ENCODE peak calls at places on chromosomes 3 and 15, in six cellular contexts. W is mesenchymal stem cell, C is coronary artery, G is mucosa of descending colon, S is lung, X is bronchial epithelial cell. B is an unnamed sample.

GRCh38 chr3:37223084-37223975 is 48.9 kb upstream of the LRRFIP2 start:
- DNase-seq in S (no peak), W (peak; percentile 35), G (no peak), C (no peak), X (no peak), B (peak; percentile 89)

GRCh38 chr3:139888561-139889140 is 46.3 kb upstream of the CLSTN2 start:
- DNase-seq in G (no peak), C (no peak), W (no peak), X (no peak), S (no peak), B (no peak)

GRCh38 chr15:65666257-65666656 is 44.5 kb downstream of the SLC24A1 start:
- DNase-seq in W (peak; percentile 76), X (peak; percentile 60), G (no peak), C (no peak), S (no peak), B (no peak)

GRCh38 chr3:177646749-177647148 is 449.5 kb upstream of the TBL1XR1 start:
- DNase-seq in S (no peak), X (no peak), C (no peak), W (no peak), G (peak; percentile 26), B (peak; percentile 54)

GRCh38 chr15:68231102-68231818 is 1.7 kb upstream of the CLN6 start:
- DNase-seq in S (no peak), W (no peak), X (no peak), C (no peak), G (peak; percentile 13), B (no peak)

GRCh38 chr3:16433701-16434151 is 79.8 kb downstream of the RFTN1 start:
- DNase-seq in C (no peak), X (no peak), W (no peak), S (no peak), G (no peak), B (no peak)

GRCh38 chr3:121690777-121691405 is 30.2 kb upstream of the HCLS1 start:
- DNase-seq in W (no peak), X (no peak), G (no peak), C (no peak), S (no peak), B (no peak)

GRCh38 chr3:53721187-53721946 is 124.9 kb downstream of the CHDH start:
- DNase-seq in S (no peak), W (no peak), C (no peak), X (peak; percentile 34), G (no peak), B (no peak)

GRCh38 chr3:16589867-16590624 is 15.2 kb downstream of the DAZL start:
- DNase-seq in C (no peak), S (no peak), G (no peak), W (no peak), X (no peak), B (no peak)

GRCh38 chr15:22227961-22228762 is 147.8 kb downstream of the OR4M2 start:
- DNase-seq in C (no peak), G (no peak), X (no peak), S (no peak), W (no peak), B (no peak)

GRCh38 chr15:73936181-73936580 is 9.9 kb downstream of the LOXL1 start:
- DNase-seq in S (no peak), C (no peak), X (peak; percentile 77), W (peak; percentile 72), G (no peak), B (no peak)

GRCh38 chr15:52466134-52466701 is 62.5 kb downstream of the MYO5A start:
- DNase-seq in C (no peak), S (no peak), W (no peak), G (peak; percentile 61), X (no peak), B (no peak)

GRCh38 chr15:96337991-96338771 is 7.7 kb downstream of the NR2F2 start:
- DNase-seq in G (no peak), S (no peak), W (peak; percentile 16), C (no peak), X (no peak), B (no peak)

GRCh38 chr3:139975592-139976360 is 40.8 kb downstream of the CLSTN2 start:
- DNase-seq in X (no peak), W (no peak), G (no peak), C (no peak), S (no peak), B (no peak)

GRCh38 chr15:85750807-85751730 is 43.7 kb downstream of the KLHL25 start:
- DNase-seq in G (no peak), X (no peak), W (no peak), C (peak; percentile 77), S (no peak), B (no peak)

GRCh38 chr15:85307687-85308045 is 72.7 kb upstream of the AKAP13 start:
- DNase-seq in W (no peak), X (peak; percentile 9), G (no peak), S (no peak), C (no peak), B (no peak)

GRCh38 chr3:108430540-108430939 is 79.9 kb downstream of the MYH15 start:
- DNase-seq in C (no peak), G (no peak), X (peak; percentile 42), S (no peak), W (no peak), B (no peak)

GRCh38 chr15:52448010-52448890 is 80.4 kb downstream of the MYO5A start:
- DNase-seq in X (no peak), G (no peak), W (no peak), C (no peak), S (no peak), B (no peak)

GRCh38 chr3:137792633-137793271 is 28.6 kb downstream of the SOX14 start:
- DNase-seq in G (peak; percentile 10), W (no peak), C (no peak), S (no peak), X (peak; percentile 27), B (peak; percentile 12)

GRCh38 chr3:146550743-146551510 is 6.5 kb upstream of the PLSCR1 start:
- DNase-seq in C (no peak), G (no peak), S (no peak), W (peak; percentile 88), X (peak; percentile 85), B (no peak)

GRCh38 chr15:77024273-77025065 is 29.5 kb downstream of the PSTPIP1 start:
- DNase-seq in W (peak; percentile 45), S (peak; percentile 65), X (peak; percentile 10), G (peak; percentile 83), C (no peak), B (peak; percentile 26)

GRCh38 chr3:191330309-191330712 is at the start of gene UTS2B:
- DNase-seq in S (no peak), W (peak; percentile 94), G (no peak), C (no peak), X (peak; percentile 73), B (no peak)

GRCh38 chr3:36591959-36592358 is 172.4 kb downstream of the DCLK3 start:
- DNase-seq in W (no peak), X (peak; percentile 42), S (no peak), C (no peak), G (no peak), B (no peak)

GRCh38 chr3:97010881-97011657 is 196.7 kb downstream of the EPHA6 start:
- DNase-seq in S (no peak), W (no peak), X (no peak), G (no peak), C (no peak), B (no peak)

GRCh38 chr15:33119865-33120264 is 74.6 kb downstream of the FMN1 start:
- DNase-seq in X (no peak), S (no peak), W (no peak), G (no peak), C (no peak), B (no peak)

GRCh38 chr3:28240440-28240839 is 979 bp upstream of the CMC1 start:
- DNase-seq in C (no peak), G (no peak), X (no peak), S (no peak), W (no peak), B (no peak)

GRCh38 chr15:70855764-70856163 is 1.8 kb upstream of the LARP6 start:
- DNase-seq in G (no peak), W (no peak), X (no peak), S (no peak), C (no peak), B (no peak)

GRCh38 chr15:41798607-41799487 is 24.6 kb downstream of the MAPKBP1 start:
- DNase-seq in S (no peak), G (no peak), W (no peak), X (no peak), C (no peak), B (no peak)
- H3K4me3 ChIP-seq in S (no peak overlapping the region), G (no peak overlapping the region), W (no peak overlapping the region), X (no peak overlapping the region), C (no peak overlapping the region), B (no peak overlapping the region)

GRCh38 chr3:130900959-130901358 is 7.1 kb downstream of the ATP2C1 start:
- DNase-seq in W (no peak), C (no peak), S (no peak), G (no peak), X (no peak), B (no peak)
- H3K4me3 ChIP-seq in W (no peak overlapping the region), C (no peak overlapping the region), S (no peak overlapping the region), G (no peak overlapping the region), X (no peak overlapping the region), B (no peak overlapping the region)

GRCh38 chr15:31367021-31367729 is 40.5 kb downstream of the KLF13 start:
- DNase-seq in S (no peak), X (no peak), W (no peak), G (no peak), C (no peak), B (no peak)

GRCh38 chr15:31365032-31365654 is 38.5 kb downstream of the KLF13 start:
- DNase-seq in S (no peak), W (no peak), G (no peak), X (no peak), C (no peak), B (no peak)

GRCh38 chr15:31365655-31366127 is 39.1 kb downstream of the KLF13 start:
- DNase-seq in S (peak; percentile 93), X (peak; percentile 61), W (peak; percentile 92), G (peak; percentile 90), C (peak; percentile 99), B (peak; percentile 92)

GRCh38 chr15:31367730-31368344 is 41.2 kb downstream of the KLF13 start:
- DNase-seq in S (no peak), X (no peak), G (peak; percentile 21), C (no peak), W (no peak), B (no peak)

DNA sequence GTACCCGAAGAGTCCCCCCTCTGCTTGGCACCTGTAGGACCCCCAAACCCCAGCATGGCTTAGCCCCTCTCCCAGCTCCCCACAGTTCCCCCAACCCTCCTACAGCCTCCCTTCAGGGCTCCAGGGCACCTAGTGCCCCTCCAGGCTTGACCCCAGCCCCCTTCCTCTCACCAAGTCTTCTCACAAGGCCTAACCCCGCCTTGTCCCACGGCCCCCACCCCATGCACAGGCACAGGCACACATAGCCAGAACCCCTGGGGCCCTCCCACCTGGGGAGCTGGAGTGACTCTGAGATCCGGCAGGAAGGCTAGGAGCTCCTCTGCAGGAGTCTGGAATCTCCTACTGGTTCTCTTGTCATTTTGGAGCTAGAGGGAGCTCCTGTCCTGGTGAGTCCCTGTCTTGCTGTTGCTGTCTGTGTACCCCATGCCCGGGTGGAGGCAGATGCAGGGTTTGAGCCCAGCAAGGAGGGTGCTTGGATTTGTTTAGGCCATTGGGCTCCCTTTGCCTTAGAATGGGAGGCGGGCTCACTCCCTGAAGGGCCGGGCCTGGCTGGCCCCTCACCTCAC is 39.6 kb downstream of the KLF13 start:
- DNase-seq in C (no peak), W (no peak), X (no peak), S (no peak), G (no peak), B (no peak)
- H3K4me3 ChIP-seq in C (peak overlapping the region; percentile 69), W (peak overlapping the region; percentile 50), X (no peak overlapping the region), S (no peak overlapping the region), G (no peak overlapping the region), B (peak overlapping the region; percentile 14)

GRCh38 chr15:88620995-88621772 is at the start of gene AEN:
- DNase-seq in C (peak; percentile 97), W (peak; percentile 96), S (peak; percentile 95), G (peak; percentile 95), X (peak; percentile 88), B (peak; percentile 91)
- H3K4me3 ChIP-seq in C (peak within 1 kb of the TSS; percentile 91), W (peak within 1 kb of the TSS; percentile 98), S (peak within 1 kb of the TSS; percentile 90), G (peak within 1 kb of the TSS; percentile 72), X (peak within 1 kb of the TSS; percentile 85), B (peak within 1 kb of the TSS; percentile 95)